ENCODE peak calls at places on chromosomes 3 and 15, in nine cellular contexts. One of them, this sample, is unnamed.

GRCh38 chr3:149494022-149494758 is 19.7 kb downstream of the TM4SF4 start:
- DNase-seq in H7: peak
- DNase-seq in brain microvascular endothelial cell: peak
- DNase-seq in dorsolateral prefrontal cortex: no peak
- DNase-seq in RWPE2: no peak
- DNase-seq in LNCaP clone FGC: no peak
- DNase-seq in IMR-90: peak
- DNase-seq in CD4-positive, alpha-beta memory T cell: peak
- DNase-seq in foreskin fibroblast: peak
- DNase-seq in this sample: peak

GRCh38 chr3:55296035-55296434 is 191.1 kb downstream of the WNT5A start:
- DNase-seq in H7: no peak
- DNase-seq in brain microvascular endothelial cell: no peak
- DNase-seq in dorsolateral prefrontal cortex: no peak
- DNase-seq in RWPE2: no peak
- DNase-seq in LNCaP clone FGC: no peak
- DNase-seq in IMR-90: peak
- DNase-seq in CD4-positive, alpha-beta memory T cell: no peak
- DNase-seq in foreskin fibroblast: peak
- DNase-seq in this sample: no peak

GRCh38 chr3:191762323-191762960 is 301.5 kb downstream of the PYDC2 start:
- DNase-seq in H7: no peak
- DNase-seq in brain microvascular endothelial cell: no peak
- DNase-seq in dorsolateral prefrontal cortex: no peak
- DNase-seq in RWPE2: no peak
- DNase-seq in LNCaP clone FGC: no peak
- DNase-seq in IMR-90: no peak
- DNase-seq in CD4-positive, alpha-beta memory T cell: no peak
- DNase-seq in foreskin fibroblast: no peak
- DNase-seq in this sample: peak

GRCh38 chr3:89851974-89852621 is 744.7 kb downstream of the EPHA3 start:
- DNase-seq in H7: peak
- DNase-seq in brain microvascular endothelial cell: peak
- DNase-seq in dorsolateral prefrontal cortex: peak
- DNase-seq in RWPE2: no peak
- DNase-seq in LNCaP clone FGC: peak
- DNase-seq in IMR-90: peak
- DNase-seq in CD4-positive, alpha-beta memory T cell: no peak
- DNase-seq in foreskin fibroblast: no peak
- DNase-seq in this sample: peak

GRCh38 chr3:62665627-62666433 is 209.4 kb downstream of the CADPS start:
- DNase-seq in H7: peak
- DNase-seq in brain microvascular endothelial cell: peak
- DNase-seq in dorsolateral prefrontal cortex: peak
- DNase-seq in RWPE2: peak
- DNase-seq in LNCaP clone FGC: peak
- DNase-seq in IMR-90: peak
- DNase-seq in CD4-positive, alpha-beta memory T cell: peak
- DNase-seq in foreskin fibroblast: peak
- DNase-seq in this sample: peak

GRCh38 chr3:8152826-8153418 is 348.7 kb upstream of the LMCD1 start:
- DNase-seq in H7: peak
- DNase-seq in brain microvascular endothelial cell: no peak
- DNase-seq in dorsolateral prefrontal cortex: no peak
- DNase-seq in RWPE2: no peak
- DNase-seq in LNCaP clone FGC: no peak
- DNase-seq in IMR-90: no peak
- DNase-seq in CD4-positive, alpha-beta memory T cell: no peak
- DNase-seq in foreskin fibroblast: no peak
- DNase-seq in this sample: no peak

GRCh38 chr3:102060814-102061213 is 211.5 kb downstream of the NFKBIZ start:
- DNase-seq in H7: no peak
- DNase-seq in brain microvascular endothelial cell: peak
- DNase-seq in dorsolateral prefrontal cortex: no peak
- DNase-seq in RWPE2: no peak
- DNase-seq in LNCaP clone FGC: no peak
- DNase-seq in IMR-90: peak
- DNase-seq in CD4-positive, alpha-beta memory T cell: no peak
- DNase-seq in foreskin fibroblast: no peak
- DNase-seq in this sample: no peak

GRCh38 chr15:69992326-69992725 is 105.4 kb downstream of the TLE3 start:
- DNase-seq in H7: no peak
- DNase-seq in brain microvascular endothelial cell: no peak
- DNase-seq in dorsolateral prefrontal cortex: no peak
- DNase-seq in RWPE2: no peak
- DNase-seq in LNCaP clone FGC: no peak
- DNase-seq in IMR-90: no peak
- DNase-seq in CD4-positive, alpha-beta memory T cell: no peak
- DNase-seq in foreskin fibroblast: no peak
- DNase-seq in this sample: no peak

GRCh38 chr15:80526556-80527340 is 122.6 kb downstream of the ARNT2 start:
- DNase-seq in H7: no peak
- DNase-seq in brain microvascular endothelial cell: peak
- DNase-seq in dorsolateral prefrontal cortex: no peak
- DNase-seq in RWPE2: no peak
- DNase-seq in LNCaP clone FGC: no peak
- DNase-seq in IMR-90: peak
- DNase-seq in CD4-positive, alpha-beta memory T cell: no peak
- DNase-seq in foreskin fibroblast: peak
- DNase-seq in this sample: peak

GRCh38 chr3:99870712-99871111 is 53.0 kb downstream of the CMSS1 start:
- DNase-seq in H7: no peak
- DNase-seq in brain microvascular endothelial cell: no peak
- DNase-seq in dorsolateral prefrontal cortex: no peak
- DNase-seq in RWPE2: no peak
- DNase-seq in LNCaP clone FGC: no peak
- DNase-seq in IMR-90: no peak
- DNase-seq in CD4-positive, alpha-beta memory T cell: no peak
- DNase-seq in foreskin fibroblast: no peak
- DNase-seq in this sample: no peak

GRCh38 chr3:99869621-99870020 is 52.0 kb downstream of the CMSS1 start:
- DNase-seq in H7: no peak
- DNase-seq in brain microvascular endothelial cell: no peak
- DNase-seq in dorsolateral prefrontal cortex: no peak
- DNase-seq in RWPE2: no peak
- DNase-seq in LNCaP clone FGC: no peak
- DNase-seq in IMR-90: no peak
- DNase-seq in CD4-positive, alpha-beta memory T cell: no peak
- DNase-seq in foreskin fibroblast: no peak
- DNase-seq in this sample: no peak

GRCh38 chr3:99867594-99868437 is 50.2 kb downstream of the CMSS1 start:
- DNase-seq in H7: peak
- DNase-seq in brain microvascular endothelial cell: no peak
- DNase-seq in dorsolateral prefrontal cortex: no peak
- DNase-seq in RWPE2: no peak
- DNase-seq in LNCaP clone FGC: no peak
- DNase-seq in IMR-90: no peak
- DNase-seq in CD4-positive, alpha-beta memory T cell: no peak
- DNase-seq in foreskin fibroblast: no peak
- DNase-seq in this sample: no peak

GRCh38 chr3:99866167-99866810 is 48.6 kb downstream of the CMSS1 start:
- DNase-seq in H7: no peak
- DNase-seq in brain microvascular endothelial cell: peak
- DNase-seq in dorsolateral prefrontal cortex: no peak
- DNase-seq in RWPE2: no peak
- DNase-seq in LNCaP clone FGC: no peak
- DNase-seq in IMR-90: peak
- DNase-seq in CD4-positive, alpha-beta memory T cell: no peak
- DNase-seq in foreskin fibroblast: peak
- DNase-seq in this sample: peak

DNA sequence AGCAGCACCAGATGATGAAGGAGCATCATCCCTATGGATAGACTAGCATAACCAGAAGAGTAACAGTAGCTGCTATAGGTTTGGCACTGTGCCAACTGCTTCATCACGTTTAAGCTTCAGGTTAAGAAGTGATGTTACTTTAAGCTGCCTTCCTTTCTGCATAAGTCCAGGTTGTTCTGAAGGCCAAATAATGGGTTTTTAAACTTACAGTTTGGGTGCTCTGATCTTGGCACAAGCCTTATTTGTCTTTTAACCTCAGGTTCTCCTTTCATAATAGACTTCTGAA is 50.7 kb downstream of the CMSS1 start:
- DNase-seq in H7: no peak
- DNase-seq in brain microvascular endothelial cell: no peak
- DNase-seq in dorsolateral prefrontal cortex: no peak
- DNase-seq in RWPE2: no peak
- DNase-seq in LNCaP clone FGC: no peak
- DNase-seq in IMR-90: peak
- DNase-seq in CD4-positive, alpha-beta memory T cell: no peak
- DNase-seq in foreskin fibroblast: no peak
- DNase-seq in this sample: no peak
- H3K4me3 ChIP-seq in H7: no peak
- H3K4me3 ChIP-seq in brain microvascular endothelial cell: no peak
- H3K4me3 ChIP-seq in dorsolateral prefrontal cortex: no peak
- H3K4me3 ChIP-seq in RWPE2: no peak
- H3K4me3 ChIP-seq in LNCaP clone FGC: no peak
- H3K4me3 ChIP-seq in IMR-90: no peak
- H3K4me3 ChIP-seq in CD4-positive, alpha-beta memory T cell: no peak
- H3K4me3 ChIP-seq in foreskin fibroblast: no peak
- H3K4me3 ChIP-seq in this sample: no peak

GRCh38 chr3:58535531-58536500 is 1.2 kb downstream of the ACOX2 start:
- DNase-seq in H7: no peak
- DNase-seq in brain microvascular endothelial cell: no peak
- DNase-seq in dorsolateral prefrontal cortex: no peak
- DNase-seq in RWPE2: no peak
- DNase-seq in LNCaP clone FGC: no peak
- DNase-seq in IMR-90: no peak
- DNase-seq in CD4-positive, alpha-beta memory T cell: no peak
- DNase-seq in foreskin fibroblast: no peak
- DNase-seq in this sample: no peak
- H3K4me3 ChIP-seq in H7: no peak
- H3K4me3 ChIP-seq in brain microvascular endothelial cell: no peak
- H3K4me3 ChIP-seq in dorsolateral prefrontal cortex: peak
- H3K4me3 ChIP-seq in RWPE2: no peak
- H3K4me3 ChIP-seq in LNCaP clone FGC: no peak
- H3K4me3 ChIP-seq in IMR-90: no peak
- H3K4me3 ChIP-seq in CD4-positive, alpha-beta memory T cell: no peak
- H3K4me3 ChIP-seq in foreskin fibroblast: peak
- H3K4me3 ChIP-seq in this sample: no peak

GRCh38 chr3:43692085-43692484 is 1.3 kb downstream of the ABHD5 start:
- DNase-seq in H7: no peak
- DNase-seq in brain microvascular endothelial cell: no peak
- DNase-seq in dorsolateral prefrontal cortex: no peak
- DNase-seq in RWPE2: no peak
- DNase-seq in LNCaP clone FGC: no peak
- DNase-seq in IMR-90: no peak
- DNase-seq in CD4-positive, alpha-beta memory T cell: no peak
- DNase-seq in foreskin fibroblast: no peak
- DNase-seq in this sample: no peak

GRCh38 chr3:43691120-43692002 is 623 bp downstream of the ABHD5 start:
- DNase-seq in H7: peak
- DNase-seq in brain microvascular endothelial cell: peak
- DNase-seq in dorsolateral prefrontal cortex: peak
- DNase-seq in RWPE2: peak
- DNase-seq in LNCaP clone FGC: peak
- DNase-seq in IMR-90: peak
- DNase-seq in CD4-positive, alpha-beta memory T cell: no peak
- DNase-seq in foreskin fibroblast: no peak
- DNase-seq in this sample: no peak

GRCh38 chr3:43692971-43693370 is 2.2 kb downstream of the ABHD5 start:
- DNase-seq in H7: no peak
- DNase-seq in brain microvascular endothelial cell: no peak
- DNase-seq in dorsolateral prefrontal cortex: no peak
- DNase-seq in RWPE2: no peak
- DNase-seq in LNCaP clone FGC: no peak
- DNase-seq in IMR-90: no peak
- DNase-seq in CD4-positive, alpha-beta memory T cell: no peak
- DNase-seq in foreskin fibroblast: no peak
- DNase-seq in this sample: no peak

GRCh38 chr3:43695443-43695842 is 4.7 kb downstream of the ABHD5 start:
- DNase-seq in H7: no peak
- DNase-seq in brain microvascular endothelial cell: no peak
- DNase-seq in dorsolateral prefrontal cortex: no peak
- DNase-seq in RWPE2: no peak
- DNase-seq in LNCaP clone FGC: no peak
- DNase-seq in IMR-90: peak
- DNase-seq in CD4-positive, alpha-beta memory T cell: no peak
- DNase-seq in foreskin fibroblast: peak
- DNase-seq in this sample: peak

DNA sequence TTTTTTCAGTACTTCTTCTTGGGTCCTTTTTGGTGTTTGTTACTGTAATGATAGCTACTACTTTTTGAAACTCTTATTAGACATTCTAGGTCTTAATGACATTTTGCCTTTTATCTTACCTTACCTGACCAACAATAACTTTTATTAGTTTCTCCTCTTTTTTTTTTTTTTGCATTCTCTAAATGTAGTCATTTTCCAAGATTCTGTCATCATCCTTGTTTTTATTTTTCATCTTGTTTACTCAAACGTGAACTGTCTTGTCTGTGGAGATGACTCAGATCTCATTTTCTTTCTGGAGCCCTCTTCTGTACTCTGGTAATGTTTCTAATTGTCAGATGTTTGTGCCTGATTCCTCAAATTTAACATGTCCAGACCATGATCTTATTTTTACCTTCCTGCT is 2.9 kb downstream of the ABHD5 start:
- DNase-seq in H7: no peak
- DNase-seq in brain microvascular endothelial cell: no peak
- DNase-seq in dorsolateral prefrontal cortex: no peak
- DNase-seq in RWPE2: no peak
- DNase-seq in LNCaP clone FGC: no peak
- DNase-seq in IMR-90: no peak
- DNase-seq in CD4-positive, alpha-beta memory T cell: no peak
- DNase-seq in foreskin fibroblast: no peak
- DNase-seq in this sample: no peak
- H3K4me3 ChIP-seq in H7: no peak
- H3K4me3 ChIP-seq in brain microvascular endothelial cell: no peak
- H3K4me3 ChIP-seq in dorsolateral prefrontal cortex: no peak
- H3K4me3 ChIP-seq in RWPE2: no peak
- H3K4me3 ChIP-seq in LNCaP clone FGC: no peak
- H3K4me3 ChIP-seq in IMR-90: no peak
- H3K4me3 ChIP-seq in CD4-positive, alpha-beta memory T cell: no peak
- H3K4me3 ChIP-seq in foreskin fibroblast: no peak
- H3K4me3 ChIP-seq in this sample: no peak

DNA sequence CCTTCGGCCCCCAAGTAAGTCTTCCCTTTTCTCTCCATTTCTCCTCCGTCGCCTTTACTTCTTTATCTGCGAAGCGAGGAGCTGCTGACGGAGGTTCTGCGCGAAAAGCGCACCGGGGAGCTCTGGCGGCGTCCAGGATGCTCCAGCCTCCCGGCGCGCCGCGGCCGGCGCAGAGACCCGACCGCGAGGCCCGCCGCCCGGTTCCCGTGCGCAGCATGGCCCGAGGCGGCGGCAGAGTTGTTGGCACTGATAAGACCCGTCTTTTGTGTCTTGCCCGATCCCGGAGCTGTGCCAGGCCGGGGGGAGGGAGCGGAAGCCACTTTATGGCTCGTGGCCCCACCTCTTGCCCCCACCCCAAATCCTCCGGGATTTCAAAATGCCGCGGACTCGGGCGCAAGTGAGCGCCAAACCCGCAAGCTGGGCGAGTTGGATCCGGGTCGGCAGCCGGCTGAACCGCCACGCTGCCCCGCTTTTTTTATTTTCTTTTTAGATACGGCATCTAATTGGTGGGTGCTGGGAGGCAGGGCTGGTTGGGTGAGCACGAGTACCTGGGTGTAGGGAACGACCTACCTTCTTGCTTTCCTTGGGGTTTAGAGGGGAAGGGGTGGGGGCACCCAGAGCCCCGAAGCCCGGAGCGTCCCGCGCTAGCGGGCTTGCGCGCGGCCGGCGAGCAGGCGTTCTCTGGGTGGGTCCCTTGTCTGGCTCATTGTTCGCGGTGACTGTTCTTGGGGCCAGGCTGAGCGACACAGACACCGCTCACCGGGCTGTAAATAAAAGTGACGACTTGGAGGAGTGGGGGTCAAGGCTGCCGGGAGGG is 532.7 kb upstream of the SEMA6D start:
- DNase-seq in H7: peak
- DNase-seq in brain microvascular endothelial cell: peak
- DNase-seq in dorsolateral prefrontal cortex: no peak
- DNase-seq in RWPE2: peak
- DNase-seq in LNCaP clone FGC: no peak
- DNase-seq in IMR-90: peak
- DNase-seq in CD4-positive, alpha-beta memory T cell: no peak
- DNase-seq in foreskin fibroblast: peak
- DNase-seq in this sample: no peak
- H3K4me3 ChIP-seq in H7: peak
- H3K4me3 ChIP-seq in brain microvascular endothelial cell: peak
- H3K4me3 ChIP-seq in dorsolateral prefrontal cortex: peak
- H3K4me3 ChIP-seq in RWPE2: peak
- H3K4me3 ChIP-seq in LNCaP clone FGC: no peak
- H3K4me3 ChIP-seq in IMR-90: peak
- H3K4me3 ChIP-seq in CD4-positive, alpha-beta memory T cell: no peak
- H3K4me3 ChIP-seq in foreskin fibroblast: peak
- H3K4me3 ChIP-seq in this sample: peak

This sample was measured in astrocyte of the cerebellum.